ENCODE peak calls at places on chromosome 16, in four cellular contexts. O is GM12878, W is fibroblast of lung, R is endothelial cell of umbilical vein. I is an unnamed sample.

GRCh38 chr16:51153275-51153991 is 2.4 kb upstream of the SALL1 start:
- DNase-seq in W (peak; percentile 52), R (no peak), O (no peak), I (no peak)

GRCh38 chr16:2467301-2468141 is 3.6 kb upstream of the NTN3 start:
- DNase-seq in R (peak; percentile 42), O (no peak), W (peak; percentile 72), I (peak; percentile 29)

GRCh38 chr16:77877712-77878111 is 89.3 kb downstream of the VAT1L start:
- DNase-seq in O (no peak), R (peak; percentile 61), W (peak; percentile 98), I (peak; percentile 72)

GRCh38 chr16:23482778-23483177 is 27.5 kb downstream of the GGA2 start:
- DNase-seq in R (no peak), O (no peak), W (no peak), I (no peak)

GRCh38 chr16:85563515-85564276 is 49.4 kb upstream of the GSE1 start:
- DNase-seq in R (peak; percentile 75), W (no peak), O (no peak), I (no peak)

GRCh38 chr16:49466529-49466831 is 92.9 kb downstream of the C16orf78 start:
- DNase-seq in W (no peak), O (no peak), R (no peak), I (no peak)

GRCh38 chr16:46789499-46790414 is 41.2 kb downstream of the C16orf87 start:
- DNase-seq in W (peak; percentile 64), R (peak; percentile 80), O (peak; percentile 57), I (peak; percentile 42)

GRCh38 chr16:85872666-85873561 is 26.0 kb upstream of the IRF8 start:
- DNase-seq in W (no peak), O (no peak), R (no peak), I (no peak)

GRCh38 chr16:48441863-48442279 is 56.7 kb upstream of the SIAH1 start:
- DNase-seq in O (no peak), R (no peak), W (no peak), I (no peak)

GRCh38 chr16:89422527-89422904 is 67.8 kb downstream of the ANKRD11 start:
- DNase-seq in W (peak; percentile 74), R (peak; percentile 75), O (peak; percentile 85), I (no peak)

GRCh38 chr16:84648595-84649510 is 542 bp downstream of the KLHL36 start:
- DNase-seq in W (no peak), R (no peak), O (no peak), I (peak; percentile 32)

GRCh38 chr16:75099738-75100615 is 16.6 kb downstream of the LDHD start:
- DNase-seq in R (peak; percentile 39), W (no peak), O (no peak), I (no peak)

GRCh38 chr16:84234656-84235285 is 5.0 kb downstream of the KCNG4 start:
- DNase-seq in O (no peak), W (no peak), R (no peak), I (no peak)

GRCh38 chr16:51994597-51994996 is 552.3 kb downstream of the TOX3 start:
- DNase-seq in O (no peak), W (peak; percentile 8), R (no peak), I (peak; percentile 96)

GRCh38 chr16:27310576-27311448 is 3.0 kb upstream of the IL4R start:
- DNase-seq in R (no peak), W (no peak), O (no peak), I (no peak)

GRCh38 chr16:85416267-85417109 is 196.6 kb upstream of the GSE1 start:
- DNase-seq in O (no peak), W (no peak), R (no peak), I (peak; percentile 13)

GRCh38 chr16:64469906-64470702 is 651.8 kb downstream of the CDH11 start:
- DNase-seq in R (peak; percentile 8), W (no peak), O (no peak), I (no peak)

GRCh38 chr16:29745126-29745852 is 501 bp downstream of the C16orf54 start:
- DNase-seq in R (no peak), O (no peak), W (no peak), I (no peak)

GRCh38 chr16:58516768-58517107 is 1.4 kb downstream of the SETD6 start:
- DNase-seq in R (no peak), W (no peak), O (no peak), I (no peak)

GRCh38 chr16:22183901-22184614 is 21.8 kb downstream of the SDR42E2 start:
- DNase-seq in W (no peak), R (no peak), O (no peak), I (no peak)

GRCh38 chr16:60203525-60204124 is 1469.5 kb upstream of the GOT2 start:
- DNase-seq in W (peak; percentile 35), O (no peak), R (peak; percentile 49), I (peak; percentile 2)

GRCh38 chr16:60204221-60204620 is 1470.1 kb upstream of the GOT2 start:
- DNase-seq in O (no peak), W (peak; percentile 64), R (no peak), I (peak; percentile 22)

GRCh38 chr16:60206511-60206910 is 1472.4 kb upstream of the GOT2 start:
- DNase-seq in W (no peak), O (no peak), R (no peak), I (no peak)
- H3K4me2 ChIP-seq in W (no peak overlapping the region), O (no peak overlapping the region), R (no peak overlapping the region), I (no peak overlapping the region)

DNA sequence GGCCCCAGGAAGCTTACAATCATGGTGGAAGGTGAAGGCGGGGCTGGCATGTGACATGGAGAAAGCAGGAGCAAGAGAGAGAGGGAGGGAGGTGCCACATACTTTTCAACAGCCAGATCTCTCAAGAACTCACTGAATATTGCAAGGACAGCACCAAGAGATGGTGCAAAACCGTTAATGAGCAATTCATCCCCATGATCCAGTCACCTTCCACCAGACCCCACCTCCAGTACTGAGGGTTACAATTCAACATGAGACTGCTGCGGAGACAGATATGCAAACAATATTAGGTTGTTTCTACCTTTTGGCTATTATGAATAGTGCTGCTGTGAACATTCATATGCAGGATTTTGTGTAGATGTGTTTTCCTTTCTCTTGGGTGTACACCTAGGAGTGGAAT is 28.7 kb downstream of the PLCG2 start:
- DNase-seq in R (no peak), O (no peak), W (no peak), I (no peak)
- H3K9ac ChIP-seq in R (no peak overlapping the region), O (peak overlapping the region; percentile 72), W (no peak overlapping the region), I (no peak overlapping the region)

GRCh38 chr16:11326737-11327276 is 18.5 kb upstream of the RMI2 start:
- DNase-seq in R (no peak), W (no peak), O (no peak), I (no peak)
- TF ChIP-seq EZH2 in R (no peak), W (no peak), O (no peak), I (no peak)

DNA sequence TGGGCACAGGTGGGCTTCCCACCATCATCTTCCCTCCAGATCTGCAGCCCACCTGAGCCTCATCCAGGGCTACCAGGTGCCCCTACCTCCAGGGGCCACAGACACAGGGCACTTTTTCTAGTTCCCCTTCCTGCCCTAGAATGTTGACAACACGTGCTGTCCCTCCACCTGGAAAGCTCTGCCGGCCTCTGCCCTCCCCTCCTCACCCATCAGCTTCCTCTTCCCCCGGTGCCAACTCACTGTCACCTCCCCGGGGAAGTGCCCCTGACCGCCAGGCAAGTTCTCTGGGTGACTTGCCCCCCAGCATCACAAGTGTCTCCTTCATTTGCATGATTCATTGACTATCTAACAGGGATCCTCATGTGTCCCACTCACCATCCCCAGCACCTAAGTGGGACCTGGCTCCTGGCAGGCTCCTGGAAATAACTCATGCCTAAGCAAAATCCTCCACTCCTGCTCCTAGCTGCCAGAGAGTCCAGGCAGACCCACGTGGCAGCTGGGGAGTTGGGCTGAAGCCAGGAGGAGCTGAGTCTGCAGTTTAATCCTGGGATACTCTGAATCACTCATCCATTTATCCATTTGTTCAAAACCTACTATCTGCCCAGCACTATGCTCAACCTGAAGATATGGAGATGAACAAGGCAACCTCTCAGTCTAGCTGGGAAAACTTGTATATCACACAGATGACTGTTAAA is 304.4 kb downstream of the FOXL1 start:
- DNase-seq in O (no peak), R (peak; percentile 55), W (peak; percentile 86), I (peak; percentile 43)
- H3K4me2 ChIP-seq in O (no peak overlapping the region), R (no peak overlapping the region), W (no peak overlapping the region), I (peak overlapping the region; percentile 18)

DNA sequence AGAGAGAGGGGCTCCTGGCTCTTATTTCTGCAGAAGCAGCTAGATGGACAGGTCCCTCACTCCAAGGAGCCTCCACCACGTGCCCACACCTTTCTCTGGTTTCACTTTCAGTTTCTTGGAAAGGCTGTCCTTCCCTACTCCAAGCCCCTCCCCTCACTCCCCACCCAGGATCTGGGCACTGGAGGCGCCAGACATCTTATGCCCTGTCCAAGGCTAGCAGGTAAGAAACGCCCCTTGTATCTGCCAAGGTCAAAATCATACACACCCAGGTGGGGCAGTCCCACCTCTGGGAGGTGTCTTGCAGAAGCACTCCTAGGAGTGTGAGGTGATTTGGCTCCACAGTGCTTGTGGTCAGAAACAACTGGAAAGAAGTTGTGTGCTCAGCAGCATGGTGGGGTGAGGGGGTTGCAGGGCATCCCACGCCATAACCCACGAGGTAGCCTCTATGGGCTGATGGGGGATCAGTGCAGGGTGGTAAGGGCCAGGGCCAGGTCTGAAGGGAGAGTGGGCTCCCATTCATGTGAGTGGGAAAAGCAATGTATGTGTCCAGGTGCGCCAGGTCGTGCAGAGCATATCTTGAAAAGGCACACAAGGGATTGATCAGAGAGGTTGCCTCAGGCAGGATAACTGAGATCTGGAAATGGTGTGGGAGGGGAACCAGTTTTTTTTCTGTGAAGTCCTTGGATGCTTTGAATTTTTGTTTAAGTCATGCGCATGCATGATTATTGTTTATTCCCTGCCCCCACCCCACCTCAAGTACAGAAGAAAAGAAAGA is 31.8 kb upstream of the PRM1 start:
- DNase-seq in R (no peak), O (no peak), W (peak; percentile 84), I (no peak)
- H3K9ac ChIP-seq in R (no peak overlapping the region), O (no peak overlapping the region), W (no peak overlapping the region), I (no peak overlapping the region)

GRCh38 chr16:106623-107324 is 28.7 kb downstream of the MPG start:
- DNase-seq in O (no peak), W (peak; percentile 70), R (peak; percentile 71), I (peak; percentile 53)
- TF ChIP-seq EZH2 in O (no peak), W (no peak), R (no peak), I (no peak)

GRCh38 chr16:67115649-67116048 is 5.9 kb downstream of the PHAF1 start:
- DNase-seq in O (no peak), W (peak; percentile 93), R (no peak), I (peak; percentile 93)
- H3K4me2 ChIP-seq in O (no peak overlapping the region), W (peak overlapping the region; percentile 34), R (no peak overlapping the region), I (no peak overlapping the region)

I was measured in mammary epithelial cell.